ENCODE peak calls at places on chromosomes 3 and 15, in five cellular contexts. P is HepG2, M is fibroblast of mammary gland, A is K562, L is endothelial cell of umbilical vein. D is an unnamed sample.

GRCh38 chr3:73215286-73215685 is 153.8 kb downstream of the EBLN2 start:
- DNase-seq in A (no peak), P (no peak), L (no peak), M (peak), D (no peak)

GRCh38 chr3:46097691-46098241 is 70.5 kb upstream of the XCR1 start:
- DNase-seq in P (no peak), M (peak), L (no peak), A (no peak), D (no peak)

GRCh38 chr3:66236281-66236680 is 15.5 kb downstream of the SLC25A26 start:
- DNase-seq in P (peak), L (no peak), M (peak), A (no peak), D (no peak)

GRCh38 chr15:43215961-43216360 is 4.9 kb downstream of the EPB42 start:
- DNase-seq in L (no peak), M (no peak), A (no peak), P (no peak), D (peak)

GRCh38 chr15:83248151-83248851 is 36.2 kb downstream of the BNC1 start:
- DNase-seq in A (peak), P (peak), M (peak), L (peak), D (peak)

GRCh38 chr15:39350785-39351184 is 230.1 kb upstream of the THBS1 start:
- DNase-seq in M (no peak), P (no peak), A (no peak), L (no peak), D (no peak)

GRCh38 chr3:39446444-39446843 is 21.0 kb upstream of the MOBP start:
- DNase-seq in L (no peak), A (no peak), M (no peak), P (no peak), D (no peak)

GRCh38 chr3:72353236-72354105 is 494.8 kb downstream of the SHQ1 start:
- DNase-seq in L (no peak), P (no peak), M (peak), A (no peak), D (peak)

GRCh38 chr3:46416134-46417119 is 9.4 kb downstream of the CCRL2 start:
- DNase-seq in P (no peak), L (no peak), A (peak), M (no peak), D (no peak)

GRCh38 chr3:16301490-16301889 is 36.5 kb downstream of the OXNAD1 start:
- DNase-seq in P (no peak), A (no peak), M (no peak), L (no peak), D (no peak)

GRCh38 chr15:101731746-101732145 is 7.5 kb upstream of the TARS3 start:
- DNase-seq in L (no peak), P (no peak), A (peak), M (no peak), D (no peak)

GRCh38 chr3:71258116-71258515 is 325.4 kb downstream of the FOXP1 start:
- DNase-seq in L (peak), P (peak), A (no peak), M (peak), D (peak)

GRCh38 chr15:90463381-90463780 is 66.3 kb upstream of the CRTC3 start:
- DNase-seq in M (peak), L (peak), P (no peak), A (no peak), D (peak)

GRCh38 chr15:64894395-64895056 is 17.2 kb upstream of the ANKDD1A start:
- DNase-seq in A (no peak), P (no peak), M (no peak), L (no peak), D (no peak)

GRCh38 chr15:43370310-43370974 is 401 bp downstream of the ZSCAN29 start:
- DNase-seq in M (peak), P (peak), L (peak), A (peak), D (peak)

GRCh38 chr3:152051501-152052404 is 178.3 kb downstream of the SUCNR1 start:
- DNase-seq in P (peak), A (peak), L (no peak), M (peak), D (no peak)

GRCh38 chr15:26537653-26538052 is 235.2 kb downstream of the GABRB3 start:
- DNase-seq in M (no peak), L (no peak), P (no peak), A (no peak), D (no peak)

GRCh38 chr3:155548194-155548593 is 196.7 kb downstream of the PLCH1 start:
- DNase-seq in P (no peak), L (no peak), A (no peak), M (peak), D (peak)

GRCh38 chr3:170233532-170233931 is 11.3 kb downstream of the PRKCI start:
- DNase-seq in L (no peak), P (peak), M (peak), A (no peak), D (peak)

GRCh38 chr3:192494176-192494575 is 233.2 kb downstream of the FGF12 start:
- DNase-seq in P (no peak), M (no peak), A (no peak), L (peak), D (peak)

GRCh38 chr3:114299421-114299820 is 5.6 kb downstream of the TIGIT start:
- DNase-seq in M (peak), A (peak), L (peak), P (peak), D (peak)

GRCh38 chr3:171056528-171056927 is 30.0 kb upstream of the SLC2A2 start:
- DNase-seq in A (no peak), P (peak), M (peak), L (peak), D (peak)

GRCh38 chr3:58492385-58492970 is 582 bp downstream of the KCTD6 start:
- DNase-seq in A (peak), L (peak), M (no peak), P (no peak), D (no peak)

GRCh38 chr3:147191795-147192385 is 214.5 kb downstream of the ZIC4 start:
- DNase-seq in P (peak), M (peak), A (peak), L (peak), D (peak)

GRCh38 chr3:188775412-188775811 is 396.4 kb upstream of the TPRG1 start:
- DNase-seq in L (peak), M (no peak), P (no peak), A (no peak), D (no peak)

GRCh38 chr15:84949043-84949442 is 32.6 kb upstream of the PDE8A start:
- DNase-seq in A (no peak), M (peak), P (no peak), L (no peak), D (no peak)

GRCh38 chr3:155035553-155035952 is 44.6 kb upstream of the MME start:
- DNase-seq in A (peak), M (no peak), L (no peak), P (no peak), D (no peak)

GRCh38 chr3:128351476-128352085 is 115.1 kb downstream of the DNAJB8 start:
- DNase-seq in A (no peak), L (no peak), P (no peak), M (no peak), D (no peak)

GRCh38 chr3:126654571-126655393 is at the start of gene TXNRD3:
- DNase-seq in A (peak), M (peak), P (peak), L (peak), D (peak)
- TF ChIP-seq CTCF in A (no peak), M (no peak), P (peak), L (no peak), D (peak)

GRCh38 chr3:122074621-122075265 is 19.6 kb downstream of the CD86 start:
- DNase-seq in P (no peak), L (no peak), M (peak), A (no peak), D (no peak)
- H3K4me3 ChIP-seq in P (no peak), L (no peak), M (no peak), A (no peak), D (no peak)

DNA sequence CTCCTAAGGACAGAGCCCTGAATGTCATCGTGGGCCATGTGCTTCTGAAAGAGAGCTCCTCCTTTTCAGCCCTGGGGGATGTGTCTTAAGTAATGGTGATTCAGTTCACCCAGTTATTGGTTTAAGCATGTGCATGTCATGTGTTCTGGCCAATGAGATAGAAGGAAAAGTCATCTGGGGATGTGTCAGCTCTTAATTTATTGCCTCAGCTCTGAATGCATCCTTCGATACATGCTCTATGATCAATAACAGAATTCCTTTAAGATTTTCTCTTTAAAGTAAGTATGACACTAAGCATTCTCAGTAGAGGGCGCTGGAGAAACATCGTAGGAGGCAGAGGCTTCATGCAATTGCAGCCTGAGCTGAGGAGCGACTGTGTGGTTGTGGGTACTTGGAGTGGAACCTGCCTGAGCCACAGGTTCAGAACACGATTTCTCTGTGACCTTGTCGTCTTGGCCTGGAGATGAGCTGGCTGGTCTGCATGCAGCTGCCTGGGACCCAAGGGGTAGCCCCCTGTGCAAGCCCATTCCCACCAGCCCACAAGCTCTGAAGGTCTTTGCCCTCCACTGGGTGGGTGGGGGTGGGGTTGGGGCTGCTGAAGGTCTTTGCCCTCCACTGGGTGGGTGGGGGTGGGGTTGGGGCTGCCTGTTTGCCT is 69.5 kb downstream of the C3orf38 start:
- DNase-seq in M (peak), P (peak), L (peak), A (peak), D (peak)
- TF ChIP-seq CTCF in M (peak), P (peak), L (no peak), A (peak), D (peak)

DNA sequence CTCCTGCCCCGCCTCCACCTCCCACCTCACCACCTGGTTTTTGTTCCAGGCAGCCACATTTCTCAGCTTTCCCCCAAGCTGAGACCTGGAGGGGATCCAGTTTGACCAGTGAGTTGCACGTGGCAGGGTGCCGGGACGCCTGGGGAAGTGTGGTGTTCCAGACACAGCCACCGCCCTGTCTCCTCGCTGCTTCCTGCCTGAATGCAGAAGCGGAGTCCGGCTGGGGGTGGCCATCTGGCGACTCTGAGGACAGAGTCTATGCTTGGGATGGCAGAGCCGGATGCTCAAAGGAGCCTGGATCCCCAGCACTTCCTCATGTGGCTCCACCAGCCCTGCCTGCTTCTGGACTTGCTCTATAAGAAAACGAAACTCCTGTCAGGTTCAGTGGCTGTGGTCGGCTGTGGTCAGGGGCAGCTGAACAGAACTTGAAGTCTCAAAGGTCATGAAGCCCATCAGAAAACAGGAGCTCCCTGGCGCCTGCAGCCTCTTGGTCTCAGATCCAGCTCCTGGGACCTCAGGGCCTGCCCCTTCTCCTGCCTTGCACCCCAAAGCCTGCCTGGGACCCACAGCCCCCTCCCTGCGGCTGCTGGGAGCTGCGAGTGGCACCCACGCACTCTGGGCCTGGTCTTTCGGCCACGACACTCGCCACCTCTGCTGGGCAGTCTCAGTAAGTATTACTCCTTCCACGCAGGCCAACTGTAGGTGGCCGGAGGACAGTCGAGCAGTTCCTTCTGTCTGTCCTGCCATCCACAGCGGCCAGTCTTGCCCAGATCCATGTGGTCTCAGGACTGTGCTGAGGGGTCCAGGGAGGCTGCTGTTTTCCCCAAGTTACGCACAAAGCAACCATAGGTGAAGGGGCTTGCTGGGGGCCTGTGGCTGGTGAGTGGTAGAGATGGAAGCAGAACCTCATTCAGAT is 112.8 kb upstream of the MEF2A start:
- DNase-seq in P (peak), L (peak), M (no peak), A (no peak), D (no peak)
- H3K4me3 ChIP-seq in P (peak), L (no peak), M (no peak), A (no peak), D (no peak)

DNA sequence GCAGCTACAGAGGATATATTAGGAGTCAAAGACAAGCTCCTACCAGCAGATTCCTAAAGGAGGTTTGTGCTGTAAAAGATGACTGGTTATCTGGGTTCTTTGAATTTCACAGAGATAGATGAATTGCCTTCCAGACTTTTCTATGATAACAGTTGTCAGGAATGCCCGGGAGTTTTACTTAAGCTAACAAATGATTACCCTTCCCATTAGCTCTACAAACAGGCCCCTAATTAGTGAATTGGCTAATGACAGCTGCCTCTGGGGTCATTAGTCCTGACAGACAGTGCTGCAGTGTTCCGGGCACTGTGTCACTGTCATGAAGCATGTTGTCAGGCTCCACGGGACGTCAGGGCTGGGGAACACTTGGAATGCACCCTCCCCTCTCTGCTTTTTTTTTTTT is 48.8 kb upstream of the PLXNA1 start:
- DNase-seq in L (no peak), A (no peak), M (no peak), P (no peak), D (no peak)
- TF ChIP-seq CTCF in L (no peak), A (no peak), M (no peak), P (no peak), D (no peak)